ENCODE peak calls at places on chromosomes 11 and 22, in seven cellular contexts. Q is astrocyte, K is neural progenitor cell, U is sigmoid colon, H is body of pancreas, O is A549, G is transverse colon. X is an unnamed sample. For H3K9me3 and H3K4me1, the result is how much of the 10 kb centered on the place peaks cover.

GRCh38 chr22:45336971-45337431 is 27.3 kb downstream of the FAM118A start:
- DNase-seq in U (peak), O (no peak), Q (no peak), H (peak), K (no peak), G (peak), X (no peak)

GRCh38 chr11:66015094-66015881 is 3.5 kb downstream of the CST6 start:
- DNase-seq in Q (peak), H (no peak), G (no peak), K (no peak), O (no peak), U (no peak), X (no peak)

GRCh38 chr11:27081056-27081455 is 40.4 kb downstream of the BBOX1 start:
- DNase-seq in O (no peak), H (no peak), K (no peak), U (no peak), G (no peak), Q (peak), X (no peak)

GRCh38 chr11:72673943-72674828 is at the start of gene PDE2A:
- DNase-seq in H (no peak), K (peak), Q (no peak), O (no peak), U (no peak), G (no peak), X (no peak)

GRCh38 chr11:19025799-19026406 is 34.6 kb downstream of the MRGPRX2 start:
- DNase-seq in K (no peak), H (no peak), G (no peak), Q (peak), U (no peak), O (no peak), X (no peak)

GRCh38 chr11:29305456-29306232 is 711.2 kb downstream of the KCNA4 start:
- DNase-seq in Q (no peak), U (no peak), G (no peak), K (no peak), O (no peak), H (no peak), X (no peak)

GRCh38 chr11:78319453-78319955 is 98.1 kb downstream of the GAB2 start:
- DNase-seq in H (no peak), G (peak), U (peak), O (no peak), Q (no peak), K (no peak), X (no peak)

GRCh38 chr11:125264091-125265022 is 99.8 kb downstream of the PKNOX2 start:
- DNase-seq in O (no peak), K (peak), H (no peak), U (no peak), G (no peak), Q (no peak), X (no peak)

GRCh38 chr11:115247404-115247803 is 256.8 kb downstream of the CADM1 start:
- DNase-seq in U (no peak), G (no peak), O (no peak), K (no peak), H (no peak), Q (peak), X (no peak)

GRCh38 chr11:74123008-74123448 is 47.8 kb downstream of the C2CD3 start:
- DNase-seq in K (no peak), H (no peak), O (peak), U (no peak), Q (peak), G (no peak), X (peak)

GRCh38 chr11:15810581-15810980 is 545.8 kb downstream of the SOX6 start:
- DNase-seq in Q (no peak), O (no peak), U (no peak), K (no peak), G (no peak), H (no peak), X (no peak)

GRCh38 chr11:113681711-113682410 is 24.2 kb downstream of the TMPRSS5 start:
- DNase-seq in K (no peak), O (no peak), H (no peak), G (no peak), Q (peak), U (no peak), X (no peak)

GRCh38 chr22:19235874-19236273 is 55.6 kb downstream of the CLTCL1 start:
- DNase-seq in U (no peak), Q (no peak), O (no peak), H (no peak), G (no peak), K (no peak), X (no peak)

GRCh38 chr11:72951815-72952340 is 137.7 kb downstream of the ATG16L2 start:
- DNase-seq in O (no peak), U (no peak), H (no peak), Q (no peak), K (no peak), G (no peak), X (no peak)

GRCh38 chr11:17439316-17439782 is 37.3 kb downstream of the ABCC8 start:
- DNase-seq in H (peak), K (no peak), U (no peak), Q (no peak), G (no peak), O (peak), X (no peak)

GRCh38 chr11:47443028-47443700 is 5.8 kb downstream of the RAPSN start:
- DNase-seq in H (no peak), Q (no peak), O (peak), U (no peak), K (no peak), G (no peak), X (no peak)

GRCh38 chr22:31630331-31631329 is 31.4 kb downstream of the PISD start:
- DNase-seq in O (peak), G (peak), U (peak), K (peak), H (peak), Q (peak), X (peak)

GRCh38 chr11:61152816-61153592 is 8.2 kb downstream of the VPS37C start:
- DNase-seq in G (no peak), U (peak), O (no peak), H (no peak), Q (peak), K (no peak), X (no peak)

GRCh38 chr11:121699801-121700200 is 247.0 kb upstream of the SORL1-AS1 start:
- DNase-seq in O (no peak), H (no peak), U (no peak), G (no peak), K (no peak), Q (no peak), X (no peak)

GRCh38 chr11:44780940-44781631 is 54.3 kb downstream of the TSPAN18 start:
- DNase-seq in O (no peak), G (no peak), U (peak), H (no peak), Q (no peak), K (no peak), X (peak)

GRCh38 chr22:22424210-22424800 is 84.2 kb downstream of the ZNF280B start:
- DNase-seq in U (no peak), H (no peak), K (peak), Q (no peak), O (no peak), G (no peak), X (no peak)

GRCh38 chr11:20909995-20910726 is 240.8 kb downstream of the NELL1 start:
- DNase-seq in K (no peak), O (no peak), U (no peak), H (no peak), G (no peak), Q (no peak), X (no peak)

GRCh38 chr22:46582281-46582811 is 37.8 kb upstream of the GRAMD4 start:
- DNase-seq in G (peak), U (peak), Q (no peak), K (no peak), H (peak), O (no peak), X (no peak)

GRCh38 chr11:62124186-62125113 is 639 bp downstream of the INCENP start:
- DNase-seq in K (peak), U (peak), O (no peak), G (peak), H (no peak), Q (peak), X (peak)

GRCh38 chr11:128548655-128549255 is 38.6 kb downstream of the ETS1 start:
- DNase-seq in O (no peak), G (peak), H (peak), U (peak), Q (no peak), K (peak), X (no peak)

DNA sequence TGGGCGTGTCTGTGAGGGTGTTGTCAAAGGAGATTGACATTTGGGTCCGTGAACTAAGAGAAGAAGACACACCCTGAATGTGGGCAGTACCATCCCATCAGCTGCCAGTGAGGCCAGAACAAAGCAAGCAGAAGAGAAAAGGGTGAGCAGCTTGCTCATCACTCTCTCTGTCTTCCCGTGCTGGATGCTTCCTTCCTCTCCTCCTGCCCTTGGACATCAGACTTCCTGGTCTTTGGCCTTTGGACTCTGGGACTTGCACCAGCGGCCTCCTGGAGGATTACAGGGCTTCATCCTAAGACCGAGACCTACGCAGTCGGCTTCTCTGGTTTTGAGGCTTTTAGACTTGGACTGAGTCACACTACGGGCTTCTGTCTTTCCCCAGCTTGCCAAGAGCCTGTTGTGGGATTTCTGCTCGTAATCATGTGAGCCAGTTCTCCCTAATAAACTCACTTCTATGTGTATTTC is 18.8 kb downstream of the APOL2 start:
- DNase-seq in Q (peak), O (peak), U (peak), H (no peak), G (no peak), K (peak), X (no peak)
- H3K9me3 ChIP-seq in Q (under half), O (under half), U (under half), H (under half), G (under half), K (under half), X (under half)

GRCh38 chr11:59550368-59550841 is 39.1 kb downstream of the OR4D9 start:
- DNase-seq in G (peak), H (peak), O (peak), K (peak), Q (peak), U (peak), X (peak)
- TF ChIP-seq CTCF in G (peak), H (peak), O (no peak), K (peak), Q (peak), U (peak), X (peak)

DNA sequence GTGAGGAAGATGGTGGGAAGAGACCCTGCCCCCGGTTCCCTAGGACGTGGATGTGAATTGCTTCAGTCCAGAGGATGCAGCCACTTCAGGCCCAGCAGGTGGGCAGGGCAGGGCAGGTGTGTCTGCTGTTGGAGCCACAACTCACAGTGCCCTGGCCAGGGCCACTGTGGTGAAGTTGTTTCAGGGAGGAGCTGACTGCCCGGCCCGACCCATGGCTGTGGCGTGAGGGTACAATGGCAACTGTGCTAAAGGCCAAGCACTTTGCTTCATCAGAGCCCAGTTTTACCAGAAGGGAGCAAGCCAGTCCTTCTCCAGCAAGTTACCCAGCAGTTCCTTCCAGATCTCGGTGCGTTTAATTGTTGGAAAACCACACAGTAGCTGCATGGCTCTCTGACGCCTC is 1174.4 kb downstream of the BRD1 start:
- DNase-seq in U (no peak), H (no peak), G (no peak), K (no peak), O (no peak), Q (no peak), X (no peak)
- H3K4me1 ChIP-seq in U (under half), H (under half), G (under half), K (under half), O (under half), Q (under half), X (under half)

GRCh38 chr11:1335264-1335810 is 25.9 kb upstream of the TOLLIP start:
- DNase-seq in U (no peak), K (no peak), O (no peak), G (no peak), Q (no peak), H (no peak), X (no peak)

GRCh38 chr11:1335811-1336761 is 26.7 kb upstream of the TOLLIP start:
- DNase-seq in G (peak), O (peak), U (peak), Q (peak), K (peak), H (peak), X (peak)

GRCh38 chr11:1333860-1334259 is 24.4 kb upstream of the TOLLIP start:
- DNase-seq in U (peak), K (no peak), G (no peak), O (no peak), Q (no peak), H (no peak), X (no peak)

GRCh38 chr11:1330473-1330872 is 21.0 kb upstream of the TOLLIP start:
- DNase-seq in O (no peak), K (no peak), H (no peak), Q (no peak), U (peak), G (no peak), X (no peak)

GRCh38 chr11:1333091-1333772 is 23.8 kb upstream of the TOLLIP start:
- DNase-seq in H (no peak), O (no peak), G (no peak), Q (no peak), U (no peak), K (no peak), X (no peak)
- H3K9me3 ChIP-seq in H (under half), O (under half), G (under half), Q (under half), U (under half), K (under half), X (under half)

X was measured in Caco-2.